ENCODE peak calls at places on chromosomes 7 and 10, in nine cellular contexts. I is uterus; W is CD8-positive, alpha-beta T cell; O is right lobe of liver; Q is HCT116; M is cardiac muscle cell; D is psoas muscle; X is thoracic aorta; C is aorta. R is an unnamed sample.

GRCh38 chr7:27966219-27966780 is 214.3 kb downstream of the JAZF1 start:
- DNase-seq in Q (no peak), M (no peak), D (no peak), I (no peak), X (no peak), W (no peak), O (no peak), C (no peak), R (no peak)

GRCh38 chr10:47062801-47063200 is 151.6 kb downstream of the PTPN20 start:
- DNase-seq in W (no peak), X (no peak), M (no peak), O (no peak), I (no peak), Q (no peak), D (no peak), C (no peak), R (no peak)

GRCh38 chr7:149855368-149856305 is 17.5 kb downstream of the ZNF862 start:
- DNase-seq in D (no peak), X (no peak), C (no peak), I (no peak), M (peak), Q (peak), O (no peak), W (no peak), R (no peak)

GRCh38 chr10:49282306-49282705 is 16.7 kb upstream of the C10orf71 start:
- DNase-seq in M (no peak), O (no peak), I (no peak), W (no peak), C (no peak), D (no peak), Q (no peak), X (no peak), R (no peak)

GRCh38 chr7:83738436-83738835 is 89.5 kb upstream of the SEMA3E start:
- DNase-seq in X (no peak), D (no peak), M (no peak), Q (no peak), I (no peak), O (no peak), W (no peak), C (no peak), R (no peak)

GRCh38 chr10:126561499-126562208 is 108.8 kb downstream of the C10orf90 start:
- DNase-seq in I (no peak), O (no peak), X (no peak), C (no peak), M (peak), Q (no peak), W (no peak), D (no peak), R (peak)

GRCh38 chr7:64867863-64868440 is 35.1 kb upstream of the ZNF273 start:
- DNase-seq in X (no peak), Q (no peak), W (peak), C (peak), I (peak), O (no peak), M (no peak), D (no peak), R (peak)

GRCh38 chr7:52726493-52726892 is 308.9 kb upstream of the POM121L12 start:
- DNase-seq in W (no peak), C (no peak), X (no peak), M (no peak), D (no peak), O (no peak), Q (no peak), I (no peak), R (no peak)

GRCh38 chr7:42192072-42192471 is 44.9 kb downstream of the GLI3 start:
- DNase-seq in X (no peak), D (no peak), M (no peak), Q (no peak), I (no peak), C (no peak), W (no peak), O (no peak), R (no peak)

GRCh38 chr7:33937871-33938270 is 32.5 kb downstream of the BMPER start:
- DNase-seq in D (no peak), W (no peak), I (no peak), Q (no peak), O (no peak), M (no peak), C (no peak), X (no peak), R (no peak)

GRCh38 chr7:90816511-90817142 is 220.5 kb downstream of the CDK14 start:
- DNase-seq in Q (peak), M (no peak), W (no peak), O (no peak), I (peak), C (no peak), X (no peak), D (no peak), R (no peak)

GRCh38 chr7:90821961-90822620 is 226.0 kb downstream of the CDK14 start:
- DNase-seq in C (no peak), D (no peak), X (no peak), M (no peak), I (no peak), O (no peak), Q (no peak), W (no peak), R (no peak)

DNA sequence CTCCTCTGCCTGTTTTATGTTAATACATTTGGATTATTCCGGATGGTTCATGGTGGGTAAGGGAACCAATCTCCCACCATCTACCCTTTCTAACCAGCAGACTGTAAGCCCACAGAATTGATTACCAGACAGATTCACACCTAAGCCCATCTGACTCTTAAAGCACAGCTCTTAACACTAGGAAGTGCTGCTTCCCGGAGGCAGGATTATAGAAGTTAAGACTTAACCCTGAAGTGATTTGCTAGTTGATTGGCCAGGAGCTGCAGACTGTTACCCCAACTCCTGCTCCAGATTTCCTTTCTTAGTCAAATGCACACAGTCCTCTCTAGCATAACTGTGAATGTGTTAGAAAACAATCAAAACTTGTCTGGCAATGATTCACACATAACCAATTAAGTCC is 221.7 kb downstream of the CDK14 start:
- DNase-seq in X (no peak), D (no peak), C (no peak), W (no peak), M (no peak), O (no peak), I (no peak), Q (no peak), R (no peak)
- H3K27ac ChIP-seq in X (no peak), D (no peak), C (no peak), W (no peak), M (no peak), O (no peak), I (peak), Q (no peak), R (no peak)

DNA sequence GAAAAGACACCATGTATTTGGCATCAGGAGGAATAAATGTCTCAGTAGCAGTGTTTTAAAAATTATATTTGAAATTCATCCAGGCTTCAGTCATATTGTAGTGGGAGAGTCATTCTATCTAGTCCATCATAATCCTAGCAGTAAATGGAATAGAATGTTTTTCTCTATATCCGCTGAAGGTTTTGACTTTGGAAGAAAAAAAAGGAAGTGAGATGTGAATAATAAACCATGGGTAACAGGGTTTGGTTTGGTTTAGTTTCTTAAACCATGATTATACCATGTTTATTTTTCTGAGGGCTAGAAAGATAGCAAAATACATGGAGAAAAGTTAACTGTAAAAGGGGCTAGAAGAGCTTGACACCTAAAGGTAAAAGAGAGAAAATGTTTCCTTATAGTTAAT is 16.4 kb upstream of the BPGM start:
- DNase-seq in Q (no peak), C (no peak), I (no peak), M (no peak), D (no peak), X (no peak), O (no peak), W (no peak), R (no peak)
- H3K27ac ChIP-seq in Q (no peak), C (no peak), I (no peak), M (no peak), D (no peak), X (no peak), O (no peak), W (no peak), R (no peak)

GRCh38 chr7:78953726-78954363 is 499.6 kb downstream of the MAGI2 start:
- DNase-seq in D (no peak), M (no peak), Q (no peak), X (no peak), W (no peak), I (no peak), C (no peak), O (no peak), R (no peak)

GRCh38 chr7:78955329-78955728 is 498.1 kb downstream of the MAGI2 start:
- DNase-seq in X (no peak), C (no peak), Q (no peak), I (no peak), D (no peak), O (no peak), W (no peak), M (no peak), R (no peak)

DNA sequence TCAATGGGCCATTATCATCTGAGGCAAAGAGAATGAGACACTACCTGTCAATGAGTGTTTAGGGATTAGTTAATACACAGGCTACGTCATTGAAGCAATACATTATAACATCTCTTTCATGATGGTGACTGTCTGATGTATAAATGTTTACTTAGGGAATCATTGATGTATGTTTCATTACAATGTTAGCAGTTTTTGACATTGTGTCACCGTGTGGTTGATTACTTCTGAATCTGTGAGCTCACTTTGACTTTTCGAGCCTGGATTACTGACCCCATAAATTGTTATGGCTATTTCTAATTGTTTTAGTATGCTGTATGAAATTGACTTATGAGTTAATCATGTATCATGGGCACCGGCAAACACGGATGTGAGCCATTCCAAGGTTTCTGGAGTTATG is 494.0 kb downstream of the MAGI2 start:
- DNase-seq in O (no peak), M (no peak), W (no peak), X (no peak), Q (no peak), I (no peak), C (no peak), D (no peak), R (no peak)
- H3K27ac ChIP-seq in O (no peak), M (no peak), W (no peak), X (no peak), Q (no peak), I (no peak), C (no peak), D (no peak), R (no peak)

GRCh38 chr7:151743481-151743983 is 133.4 kb downstream of the PRKAG2 start:
- DNase-seq in X (no peak), C (no peak), M (no peak), W (no peak), O (peak), Q (no peak), D (peak), I (no peak), R (no peak)
- H3K27ac ChIP-seq in X (no peak), C (no peak), M (peak), W (no peak), O (peak), Q (no peak), D (peak), I (no peak), R (no peak)

DNA sequence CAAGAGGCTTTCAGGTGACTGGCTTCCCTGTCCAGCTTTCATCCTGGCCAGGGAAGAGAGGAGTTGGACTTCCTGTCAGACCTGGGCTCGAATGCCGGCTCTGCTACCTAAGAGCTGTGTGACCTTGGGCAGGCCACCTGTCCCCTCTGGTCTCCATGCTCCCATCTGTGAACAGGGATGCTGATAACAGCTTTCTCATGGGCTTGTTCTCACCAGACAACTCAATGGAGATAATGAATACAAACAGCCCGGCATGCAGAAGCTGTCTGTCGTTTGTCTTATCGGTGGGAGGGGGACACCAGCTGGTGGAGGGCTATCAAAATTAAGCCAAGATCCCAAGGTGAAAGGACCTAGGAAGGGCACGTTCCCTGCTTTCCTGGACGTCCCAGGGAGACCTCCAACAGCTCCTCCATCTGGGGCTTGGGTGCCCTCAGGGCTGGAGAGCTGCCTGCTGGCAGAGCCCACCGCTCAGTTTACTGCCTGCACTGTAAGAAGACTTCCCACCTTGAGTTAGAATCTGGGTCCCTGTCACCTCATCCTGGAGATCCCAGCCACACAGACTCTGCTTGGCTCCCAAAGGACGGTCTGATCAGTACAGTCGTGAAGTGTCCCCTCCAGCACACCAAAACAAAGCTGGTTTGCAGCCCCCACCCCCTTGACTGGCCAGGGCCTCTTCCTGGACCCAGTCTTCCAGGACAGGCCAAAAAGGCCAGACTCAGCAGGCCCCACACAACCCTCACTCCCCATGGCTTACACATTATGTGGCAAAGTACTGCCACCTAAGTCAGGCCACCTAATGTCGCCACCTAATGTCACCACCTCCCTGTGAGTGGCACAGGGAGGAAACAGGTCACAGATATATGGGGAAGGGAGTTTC is 40.9 kb downstream of the PPIF start:
- DNase-seq in O (no peak), X (no peak), I (no peak), C (no peak), W (peak), M (no peak), Q (no peak), D (no peak), R (no peak)
- H3K27ac ChIP-seq in O (no peak), X (no peak), I (peak), C (no peak), W (no peak), M (peak), Q (no peak), D (no peak), R (peak)

GRCh38 chr10:58358314-58358933 is 23.6 kb downstream of the UBE2D1 start:
- DNase-seq in W (no peak), O (no peak), D (no peak), Q (no peak), I (no peak), C (no peak), M (no peak), X (no peak), R (no peak)
- H3K27ac ChIP-seq in W (no peak), O (no peak), D (peak), Q (no peak), I (no peak), C (no peak), M (no peak), X (no peak), R (no peak)

DNA sequence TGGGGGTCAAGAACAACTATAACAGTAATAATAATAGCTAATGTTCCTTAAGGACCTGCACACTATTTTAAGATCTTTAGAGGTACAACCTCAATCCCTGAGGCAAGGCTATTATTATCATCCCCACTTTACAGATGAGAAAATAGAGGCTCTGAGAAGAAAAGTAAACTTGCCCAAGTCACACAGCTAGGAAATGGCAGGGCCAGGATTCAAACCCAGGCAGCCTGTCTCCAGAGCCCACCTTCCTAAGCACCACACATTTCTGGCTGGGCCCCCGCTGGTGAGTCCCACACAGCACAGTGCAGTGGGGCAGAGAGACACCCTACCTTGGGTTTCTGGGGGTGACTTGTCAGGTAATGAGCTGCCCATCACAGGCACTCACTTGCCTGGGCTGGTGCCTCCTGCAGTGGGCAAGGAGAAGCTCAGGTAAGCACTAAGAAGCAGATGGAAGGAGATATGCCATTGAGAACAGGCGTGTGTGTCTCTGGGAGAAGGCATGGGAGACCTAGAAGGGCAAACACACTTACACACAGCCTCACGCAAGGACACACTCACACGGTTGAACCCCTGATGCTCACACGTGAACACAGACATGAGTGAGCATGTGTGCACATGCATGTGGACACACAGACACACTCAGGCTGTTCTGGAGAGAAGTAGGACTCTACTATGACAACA is 104.4 kb upstream of the ZMIZ1 start:
- DNase-seq in M (no peak), O (no peak), W (no peak), I (no peak), D (no peak), Q (no peak), C (no peak), X (no peak), R (no peak)
- H3K27ac ChIP-seq in M (no peak), O (no peak), W (no peak), I (no peak), D (peak), Q (peak), C (no peak), X (no peak), R (no peak)

DNA sequence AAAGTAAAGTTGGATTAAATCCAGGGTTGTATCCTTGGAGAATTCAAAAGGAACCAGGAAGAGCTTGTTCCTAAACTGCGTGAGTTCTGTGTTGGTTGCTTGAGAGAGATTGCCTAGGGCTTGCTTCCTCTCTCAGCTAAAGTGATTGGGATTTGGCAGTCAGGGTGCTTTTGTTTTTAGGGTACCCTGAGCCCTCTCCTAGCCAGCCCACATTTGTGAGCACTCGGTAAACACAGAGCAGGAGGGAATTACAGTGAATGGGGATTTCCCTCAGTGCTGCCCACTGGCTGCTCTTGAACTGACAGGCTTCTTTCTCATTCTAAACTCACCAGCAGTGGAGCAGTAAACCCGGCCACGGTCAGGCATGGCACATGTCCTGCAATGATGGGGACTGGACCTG is 146.9 kb downstream of the TPST1 start:
- DNase-seq in C (no peak), X (no peak), I (no peak), O (no peak), W (no peak), D (no peak), Q (no peak), M (no peak), R (no peak)
- H3K27ac ChIP-seq in C (no peak), X (no peak), I (no peak), O (no peak), W (no peak), D (no peak), Q (no peak), M (no peak), R (peak)

DNA sequence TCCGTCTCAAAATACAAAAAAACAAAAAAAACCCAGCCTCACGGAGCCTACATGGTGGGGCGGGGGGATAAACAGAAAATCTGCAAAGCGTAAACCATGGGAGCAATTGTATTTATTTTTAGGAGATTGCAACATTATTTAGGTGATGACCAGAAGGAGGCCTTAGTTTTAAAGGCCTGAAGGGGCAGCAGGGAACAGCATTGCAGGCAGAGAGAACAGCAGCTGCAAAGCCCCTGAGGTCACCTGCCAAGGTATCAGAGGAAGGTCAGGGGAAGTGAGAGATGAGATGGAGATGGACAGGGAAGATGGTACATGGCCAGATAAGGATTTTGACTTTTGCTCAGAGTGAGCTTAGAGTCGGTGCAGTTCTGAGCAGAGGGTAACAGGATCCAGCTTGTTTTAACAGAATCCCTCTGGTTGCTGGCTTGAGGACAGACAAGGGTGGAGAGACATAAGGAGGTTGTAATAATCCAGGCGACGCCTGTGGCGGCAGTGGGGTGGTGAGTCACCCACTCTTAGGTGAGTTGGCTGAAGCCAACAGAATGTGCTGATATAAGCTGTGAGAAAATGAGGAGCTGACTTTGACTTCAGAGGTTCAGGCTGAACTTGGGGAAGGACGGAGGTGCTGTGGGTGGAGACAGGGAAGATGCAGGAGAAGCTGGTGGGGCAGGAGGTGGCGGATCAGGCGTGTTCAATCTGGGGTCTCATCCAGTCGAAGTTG is 82.3 kb upstream of the GTF2I start:
- DNase-seq in D (no peak), C (no peak), I (no peak), Q (no peak), O (no peak), W (no peak), X (no peak), M (no peak), R (no peak)
- H3K27ac ChIP-seq in D (no peak), C (no peak), I (no peak), Q (peak), O (no peak), W (no peak), X (no peak), M (no peak), R (no peak)

DNA sequence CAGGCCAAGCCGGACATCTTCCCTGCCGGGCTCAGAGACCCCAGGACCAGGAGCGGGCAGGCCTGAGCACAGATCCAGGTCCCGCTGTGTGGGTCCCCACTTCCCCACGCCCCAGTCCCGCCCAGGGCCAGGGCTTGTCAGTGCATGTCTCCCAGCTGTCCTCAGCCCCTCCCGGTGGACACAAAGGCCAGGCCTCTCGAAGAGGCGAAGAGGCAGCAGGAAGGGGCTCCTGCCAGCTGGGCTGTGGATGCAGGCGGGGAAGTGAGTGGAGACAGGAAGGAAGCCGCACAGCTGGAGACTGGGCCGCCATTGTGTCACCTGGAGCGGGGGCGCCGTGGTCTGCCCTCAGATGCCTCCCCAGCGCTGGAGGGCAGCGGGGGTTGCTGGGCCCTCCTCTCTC is 4.8 kb downstream of the GRIFIN start:
- DNase-seq in I (no peak), D (no peak), C (no peak), W (no peak), Q (no peak), M (no peak), X (no peak), O (no peak), R (no peak)
- H3K27ac ChIP-seq in I (peak), D (no peak), C (no peak), W (no peak), Q (no peak), M (no peak), X (no peak), O (no peak), R (no peak)